ENCODE peak calls at places on chromosome 14, in four cellular contexts. One of them, this sample, is unnamed.

GRCh38 chr14:81471062-81471461 is 62.6 kb downstream of the SEL1L start:
- DNase-seq in A549: no peak
- DNase-seq in GM12878: no peak
- DNase-seq in K562: no peak
- DNase-seq in this sample: no peak

GRCh38 chr14:105507247-105507646 is 16.2 kb downstream of the TEDC1 start:
- DNase-seq in K562: no peak
- DNase-seq in A549: no peak
- DNase-seq in GM12878: no peak
- DNase-seq in this sample: no peak

GRCh38 chr14:98321838-98322237 is 950.2 kb downstream of the BCL11B start:
- DNase-seq in K562: no peak
- DNase-seq in GM12878: no peak
- DNase-seq in A549: no peak
- DNase-seq in this sample: no peak

GRCh38 chr14:96051231-96051630 is 12.1 kb downstream of the C14orf132 start:
- DNase-seq in K562: no peak
- DNase-seq in GM12878: no peak
- DNase-seq in A549: no peak
- DNase-seq in this sample: no peak

GRCh38 chr14:64095620-64096019 is 198.6 kb downstream of the ESR2 start:
- DNase-seq in K562: no peak
- DNase-seq in A549: no peak
- DNase-seq in GM12878: no peak
- DNase-seq in this sample: peak; percentile 52

GRCh38 chr14:77580964-77581505 is 35.4 kb downstream of the SPTLC2 start:
- DNase-seq in A549: no peak
- DNase-seq in K562: no peak
- DNase-seq in GM12878: peak; percentile 66
- DNase-seq in this sample: peak; percentile 89

GRCh38 chr14:22190411-22191191 is 398.4 kb downstream of the DAD1 start:
- DNase-seq in A549: no peak
- DNase-seq in K562: no peak
- DNase-seq in GM12878: no peak
- DNase-seq in this sample: peak; percentile 100

GRCh38 chr14:34363733-34364134 is 98.3 kb downstream of the SPTSSA start:
- DNase-seq in A549: no peak
- DNase-seq in K562: no peak
- DNase-seq in GM12878: no peak
- DNase-seq in this sample: no peak

GRCh38 chr14:70416322-70416716 is 571 bp downstream of the SYNJ2BP start:
- DNase-seq in K562: no peak
- DNase-seq in GM12878: no peak
- DNase-seq in A549: no peak
- DNase-seq in this sample: peak; percentile 8

DNA sequence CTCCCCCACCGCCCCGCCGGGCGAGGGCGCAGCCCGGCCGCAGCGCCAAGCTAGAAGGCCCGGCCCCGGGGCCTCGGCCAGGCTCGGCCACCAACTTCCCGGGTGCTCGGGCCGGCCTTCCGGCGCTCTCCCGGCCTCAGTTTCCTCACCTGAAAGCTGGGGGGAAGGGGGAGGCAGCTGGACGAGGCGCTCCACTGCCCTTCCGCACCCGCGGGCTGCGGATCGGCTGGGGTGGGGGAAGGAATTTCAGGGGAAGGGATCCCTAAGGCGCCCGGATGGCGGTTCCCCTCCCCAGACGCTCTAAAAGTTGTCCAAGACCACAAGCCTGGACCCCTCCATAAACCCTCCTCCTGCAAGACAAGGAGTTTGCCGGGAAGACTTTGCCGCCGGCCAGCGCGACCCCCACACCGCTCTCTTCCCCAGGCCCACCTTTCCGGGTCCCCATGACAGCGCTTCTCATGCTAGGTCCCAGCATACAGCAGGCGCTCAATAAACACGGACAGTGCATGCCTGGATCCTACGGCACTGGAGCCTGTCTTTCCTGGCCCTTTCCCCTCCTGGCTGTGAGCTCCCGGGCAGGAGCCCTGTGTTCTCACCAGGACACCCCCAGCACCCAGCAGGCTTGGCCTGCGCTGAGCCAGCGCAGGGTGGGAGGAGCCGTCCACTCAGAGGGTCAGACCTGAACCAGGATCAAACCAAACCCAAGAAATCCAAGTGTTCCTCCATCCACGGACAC is 18.1 kb downstream of the BEGAIN start:
- DNase-seq in K562: peak; percentile 29
- DNase-seq in GM12878: no peak
- DNase-seq in A549: no peak
- DNase-seq in this sample: no peak
- H3K4me3 ChIP-seq in K562: no peak overlapping the region
- H3K4me3 ChIP-seq in GM12878: no peak overlapping the region
- H3K4me3 ChIP-seq in A549: peak overlapping the region; percentile 56
- H3K4me3 ChIP-seq in this sample: no peak overlapping the region

DNA sequence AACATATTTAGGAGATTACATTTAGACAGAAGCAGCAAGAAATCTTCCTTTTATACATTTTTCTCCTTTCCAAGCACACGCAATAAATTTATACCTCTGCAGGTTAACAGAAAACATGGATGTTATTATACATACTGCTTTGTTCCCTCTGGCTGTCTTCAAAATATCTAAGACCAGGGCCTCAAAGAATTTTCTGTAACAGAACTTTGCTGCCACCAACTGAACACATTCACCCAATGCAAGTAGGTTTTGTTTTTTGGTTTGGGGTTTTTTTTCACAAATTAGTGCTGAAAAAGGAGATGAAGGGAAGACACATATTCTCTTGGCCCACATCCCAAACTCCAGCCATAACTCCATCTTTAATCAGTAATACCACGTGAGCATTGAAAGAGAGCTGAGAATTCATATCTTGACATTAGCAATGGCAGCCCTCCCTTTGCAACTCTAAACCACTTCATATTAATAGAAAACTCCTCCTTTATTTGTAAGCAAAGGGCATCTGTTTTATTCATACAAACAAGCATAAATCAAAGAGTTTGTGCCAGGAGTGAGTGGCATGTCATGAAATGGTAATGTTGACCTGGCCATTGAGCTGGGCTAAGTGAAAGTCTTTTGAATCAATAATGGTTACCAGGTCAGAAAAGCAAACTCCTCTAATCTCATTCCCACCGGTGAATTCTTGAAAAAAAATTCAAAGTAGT is 150.8 kb upstream of the FSCB start:
- DNase-seq in K562: no peak
- DNase-seq in GM12878: no peak
- DNase-seq in A549: no peak
- DNase-seq in this sample: peak; percentile 0
- TF ChIP-seq ELK1 in K562: no peak
- TF ChIP-seq ELK1 in GM12878: no peak
- TF ChIP-seq ELK1 in A549: no peak
- TF ChIP-seq ELK1 in this sample: no peak

GRCh38 chr14:51663783-51664326 is 12.1 kb downstream of the FRMD6 start:
- DNase-seq in GM12878: no peak
- DNase-seq in A549: no peak
- DNase-seq in K562: no peak
- DNase-seq in this sample: no peak

GRCh38 chr14:51666070-51666469 is 14.4 kb downstream of the FRMD6 start:
- DNase-seq in K562: no peak
- DNase-seq in A549: no peak
- DNase-seq in GM12878: no peak
- DNase-seq in this sample: no peak

GRCh38 chr14:51668870-51669269 is 17.2 kb downstream of the FRMD6 start:
- DNase-seq in A549: no peak
- DNase-seq in K562: no peak
- DNase-seq in GM12878: no peak
- DNase-seq in this sample: no peak

GRCh38 chr14:51661504-51661903 is 9.8 kb downstream of the FRMD6 start:
- DNase-seq in GM12878: no peak
- DNase-seq in K562: no peak
- DNase-seq in A549: no peak
- DNase-seq in this sample: peak; percentile 49

DNA sequence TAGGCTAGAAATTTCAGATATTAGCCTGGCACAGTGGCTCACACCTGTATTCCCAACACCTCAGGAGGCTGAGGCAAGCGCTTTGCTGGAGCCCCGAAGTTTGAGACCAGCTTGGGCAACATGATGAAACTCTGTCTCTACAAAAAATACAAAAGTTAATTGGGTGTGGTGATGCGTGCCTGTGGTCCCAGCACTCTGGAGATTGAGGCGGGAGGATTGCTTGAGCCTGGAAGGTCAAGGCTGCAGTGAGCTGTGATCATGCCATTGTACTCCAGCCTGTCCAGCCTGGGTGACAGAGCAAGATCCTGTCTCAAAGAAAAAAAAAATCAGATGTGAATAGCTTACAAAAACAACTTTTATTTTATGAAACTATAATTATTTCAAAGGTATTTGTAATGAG is 15.1 kb downstream of the FRMD6 start:
- DNase-seq in K562: no peak
- DNase-seq in GM12878: no peak
- DNase-seq in A549: no peak
- DNase-seq in this sample: no peak
- H3K4me3 ChIP-seq in K562: no peak overlapping the region
- H3K4me3 ChIP-seq in GM12878: no peak overlapping the region
- H3K4me3 ChIP-seq in A549: no peak overlapping the region
- H3K4me3 ChIP-seq in this sample: no peak overlapping the region

DNA sequence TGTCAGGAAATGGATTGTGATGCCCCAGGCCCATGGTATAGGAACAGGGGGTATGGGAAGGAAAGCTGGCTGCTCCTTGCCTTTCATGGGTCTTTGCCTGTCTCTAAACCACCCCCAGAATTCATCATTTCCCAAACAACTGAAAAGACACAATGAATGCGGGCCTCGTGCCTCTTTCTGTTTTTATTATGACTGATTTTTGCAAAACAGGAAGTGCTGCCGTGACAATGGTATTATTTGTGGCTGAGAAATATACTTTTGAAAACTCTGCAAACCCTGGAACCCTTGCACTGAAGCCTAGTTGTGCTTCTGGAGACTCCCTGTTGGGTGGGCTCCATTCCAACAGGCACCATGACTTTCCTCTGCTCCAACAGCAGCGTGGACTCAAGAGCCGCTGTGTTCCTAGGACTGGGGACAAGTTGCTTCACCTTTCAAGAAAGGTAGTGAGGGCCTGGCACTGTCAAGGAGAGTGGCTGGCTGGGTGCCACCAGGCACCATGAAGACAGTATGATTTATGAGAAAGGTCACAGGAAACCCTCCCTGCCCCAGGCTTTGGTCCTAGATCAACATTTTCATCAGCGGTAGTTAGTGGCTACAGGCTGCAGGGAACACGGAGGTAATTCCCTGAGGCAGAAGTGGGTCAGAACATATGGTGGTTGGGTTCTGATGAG is 4.8 kb upstream of the DGLUCY start:
- DNase-seq in K562: no peak
- DNase-seq in GM12878: no peak
- DNase-seq in A549: no peak
- DNase-seq in this sample: no peak
- TF ChIP-seq ELK1 in K562: no peak
- TF ChIP-seq ELK1 in GM12878: no peak
- TF ChIP-seq ELK1 in A549: no peak
- TF ChIP-seq ELK1 in this sample: no peak

GRCh38 chr14:73786942-73787759 is 64.5 kb upstream of the PTGR2 start:
- DNase-seq in K562: peak; percentile 65
- DNase-seq in GM12878: no peak
- DNase-seq in A549: no peak
- DNase-seq in this sample: peak; percentile 35

GRCh38 chr14:73787760-73788508 is 63.7 kb upstream of the PTGR2 start:
- DNase-seq in K562: no peak
- DNase-seq in A549: no peak
- DNase-seq in GM12878: no peak
- DNase-seq in this sample: peak; percentile 55

GRCh38 chr14:73792476-73792875 is 59.2 kb upstream of the PTGR2 start:
- DNase-seq in A549: no peak
- DNase-seq in K562: no peak
- DNase-seq in GM12878: no peak
- DNase-seq in this sample: no peak

GRCh38 chr14:73788871-73789590 is 62.6 kb upstream of the PTGR2 start:
- DNase-seq in K562: no peak
- DNase-seq in A549: no peak
- DNase-seq in GM12878: no peak
- DNase-seq in this sample: no peak

GRCh38 chr14:73789996-73790581 is 61.5 kb upstream of the PTGR2 start:
- DNase-seq in GM12878: no peak
- DNase-seq in K562: no peak
- DNase-seq in A549: no peak
- DNase-seq in this sample: peak; percentile 97
- H3K4me3 ChIP-seq in GM12878: no peak overlapping the region
- H3K4me3 ChIP-seq in K562: no peak overlapping the region
- H3K4me3 ChIP-seq in A549: no peak overlapping the region
- H3K4me3 ChIP-seq in this sample: no peak overlapping the region

GRCh38 chr14:53652068-53652467 is 304.6 kb downstream of the BMP4 start:
- DNase-seq in A549: no peak
- DNase-seq in K562: no peak
- DNase-seq in GM12878: no peak
- DNase-seq in this sample: no peak

DNA sequence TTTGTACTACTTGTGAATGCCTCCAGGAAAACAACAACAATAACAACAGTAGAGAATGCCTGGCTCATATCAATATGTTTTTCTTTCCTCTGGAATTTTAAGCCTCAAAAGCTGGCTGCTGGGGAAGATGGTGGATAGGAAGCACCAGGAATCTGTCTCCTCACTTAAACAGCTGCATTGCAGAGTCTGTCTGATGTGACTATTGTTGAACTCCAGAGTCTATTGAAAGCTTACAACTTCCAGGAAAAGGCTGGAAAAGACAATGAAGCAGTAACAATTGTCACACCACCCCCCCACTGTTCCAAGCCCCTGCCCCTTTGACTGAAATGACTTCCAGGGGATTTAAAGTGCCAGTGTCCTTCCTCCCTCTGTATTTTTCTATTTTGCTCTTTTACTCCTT is 309.7 kb downstream of the BMP4 start:
- DNase-seq in A549: no peak
- DNase-seq in K562: no peak
- DNase-seq in GM12878: no peak
- DNase-seq in this sample: no peak
- TF ChIP-seq ELK1 in A549: no peak
- TF ChIP-seq ELK1 in K562: no peak
- TF ChIP-seq ELK1 in GM12878: no peak
- TF ChIP-seq ELK1 in this sample: no peak

This sample was measured in IMR-90.